ENCODE peak calls at places on chromosomes 3 and 15, in eight cellular contexts. Z, R, W, D, V, X, K and I are unnamed samples.

GRCh38 chr3:183493296-183494045 is 62.0 kb downstream of the KLHL6 start:
- DNase-seq in R (no peak), V (no peak), K (no peak), W (no peak), X (no peak), Z (no peak), D (no peak), I (no peak)

GRCh38 chr3:11642455-11643162 is 1.1 kb downstream of the VGLL4 start:
- DNase-seq in K (peak), X (peak), D (peak), W (peak), V (peak), Z (peak), R (peak), I (peak)

GRCh38 chr3:191246628-191247027 is 47.6 kb downstream of the OSTN start:
- DNase-seq in R (peak), Z (no peak), K (peak), X (no peak), W (peak), V (no peak), D (peak), I (peak)

GRCh38 chr3:40336511-40337135 is 27.1 kb downstream of the EIF1B start:
- DNase-seq in X (no peak), W (no peak), R (no peak), Z (no peak), K (no peak), D (no peak), V (no peak), I (no peak)

GRCh38 chr3:19052874-19053273 is 95.4 kb upstream of the KCNH8 start:
- DNase-seq in V (no peak), X (no peak), W (no peak), R (no peak), K (no peak), Z (no peak), D (no peak), I (no peak)

GRCh38 chr3:149273096-149273751 is 51.6 kb upstream of the CP start:
- DNase-seq in W (peak), K (peak), D (peak), X (no peak), V (no peak), Z (peak), R (peak), I (peak)

GRCh38 chr3:120274739-120275167 is 10.3 kb downstream of the GPR156 start:
- DNase-seq in R (no peak), V (no peak), D (no peak), X (peak), W (peak), Z (no peak), K (peak), I (peak)

GRCh38 chr3:197468866-197469382 is 86.8 kb downstream of the BDH1 start:
- DNase-seq in R (no peak), W (peak), V (no peak), K (peak), Z (no peak), X (no peak), D (no peak), I (peak)

GRCh38 chr15:40307421-40308165 is at the start of gene PLCB2:
- DNase-seq in D (no peak), R (no peak), X (peak), Z (peak), K (no peak), W (no peak), V (peak), I (no peak)

GRCh38 chr3:18840535-18841137 is 307.7 kb upstream of the KCNH8 start:
- DNase-seq in R (no peak), W (no peak), X (no peak), V (no peak), Z (no peak), D (no peak), K (no peak), I (no peak)

GRCh38 chr3:98272126-98272525 is 8.1 kb downstream of the OR5H6 start:
- DNase-seq in D (no peak), Z (no peak), R (no peak), V (no peak), W (no peak), X (no peak), K (no peak), I (no peak)

GRCh38 chr15:31975446-31976229 is 54.7 kb upstream of the CHRNA7 start:
- DNase-seq in V (peak), D (peak), Z (no peak), X (peak), K (no peak), R (no peak), W (no peak), I (no peak)

GRCh38 chr3:42187936-42188335 is 78.0 kb downstream of the CCK start:
- DNase-seq in K (no peak), D (no peak), V (no peak), X (no peak), R (no peak), Z (no peak), W (no peak), I (no peak)

GRCh38 chr3:64067510-64068346 is 44.4 kb upstream of the PSMD6 start:
- DNase-seq in V (no peak), D (no peak), Z (no peak), X (peak), R (no peak), W (peak), K (no peak), I (peak)

GRCh38 chr15:70023064-70023768 is 74.5 kb downstream of the TLE3 start:
- DNase-seq in K (peak), W (peak), D (peak), Z (peak), R (peak), X (no peak), V (no peak), I (peak)

GRCh38 chr3:101203411-101203810 is 117.0 kb downstream of the IMPG2 start:
- DNase-seq in K (peak), R (no peak), Z (no peak), X (no peak), W (peak), D (no peak), V (no peak), I (peak)

GRCh38 chr15:25422021-25422420 is 16.8 kb downstream of the UBE3A start:
- DNase-seq in V (no peak), Z (no peak), W (no peak), R (peak), X (no peak), K (no peak), D (no peak), I (no peak)

GRCh38 chr15:29268706-29269484 is 727 bp downstream of the NSMCE3 start:
- DNase-seq in W (peak), V (no peak), X (peak), Z (peak), D (peak), K (peak), R (peak), I (peak)

GRCh38 chr15:38220874-38221273 is 31.8 kb upstream of the SPRED1 start:
- DNase-seq in R (no peak), X (no peak), D (no peak), W (no peak), K (no peak), V (no peak), Z (no peak), I (no peak)

GRCh38 chr3:117903226-117903625 is 1131.4 kb downstream of the IGSF11 start:
- DNase-seq in R (no peak), W (peak), K (peak), V (no peak), Z (no peak), X (no peak), D (no peak), I (peak)

GRCh38 chr3:155075200-155075599 is 4.9 kb upstream of the MME start:
- DNase-seq in X (no peak), W (no peak), V (no peak), Z (no peak), D (no peak), K (no peak), R (no peak), I (no peak)

GRCh38 chr3:155079795-155080546 is at the start of gene MME:
- DNase-seq in X (peak), W (peak), K (peak), V (peak), Z (no peak), R (peak), D (peak), I (peak)

GRCh38 chr3:155080692-155081091 is 573 bp downstream of the MME start:
- DNase-seq in Z (no peak), D (no peak), R (peak), W (no peak), K (no peak), X (no peak), V (no peak), I (peak)

GRCh38 chr3:155076888-155077287 is 3.2 kb upstream of the MME start:
- DNase-seq in X (no peak), V (no peak), R (no peak), K (no peak), D (no peak), W (peak), Z (no peak), I (no peak)

DNA sequence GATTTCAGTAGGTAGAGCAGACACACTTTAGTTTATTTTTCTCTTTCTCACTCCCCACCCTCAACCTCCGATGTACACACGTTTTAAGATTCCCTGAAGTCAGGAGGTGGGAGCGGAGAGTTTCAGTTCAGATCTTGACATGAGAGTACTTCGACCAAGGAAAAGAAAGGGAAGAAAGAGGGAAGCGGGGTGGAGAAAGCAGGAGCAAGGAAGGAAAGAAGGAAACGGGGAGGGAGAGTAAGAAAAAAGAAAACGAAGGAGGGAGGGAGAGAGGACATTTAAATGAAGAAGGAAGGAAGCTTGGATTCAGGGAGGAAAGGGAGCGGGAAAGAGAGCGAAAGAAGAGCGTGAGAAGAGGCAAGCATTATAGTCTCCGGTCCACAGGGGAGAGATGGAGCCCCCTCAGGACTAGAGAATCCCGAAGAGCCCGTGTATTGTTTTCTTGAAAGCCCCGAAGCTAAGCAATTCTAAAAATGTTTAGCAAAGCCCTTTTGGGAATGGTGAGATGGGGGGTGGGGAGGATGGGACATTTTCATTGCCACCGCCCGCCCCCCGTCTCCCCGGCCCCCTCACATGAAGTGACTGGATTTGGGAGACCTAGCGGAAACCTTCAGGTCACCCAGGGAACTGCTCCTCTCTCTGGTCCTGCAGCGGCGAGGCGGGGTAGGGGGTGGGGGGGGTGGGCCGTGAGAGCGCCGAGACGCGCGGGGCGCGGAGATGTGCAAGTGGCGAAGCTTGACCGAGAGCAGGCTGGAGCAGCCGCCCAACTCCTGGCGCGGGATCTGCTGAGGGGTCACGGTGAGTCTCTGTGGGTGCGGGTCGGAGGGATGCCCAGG is 942 bp upstream of the MME start:
- DNase-seq in Z (no peak), X (no peak), R (peak), D (no peak), K (no peak), W (peak), V (no peak), I (peak)
- H3K4me3 ChIP-seq in Z (no peak), X (peak), R (peak), D (peak), K (peak), W (peak), V (peak), I (peak)

DNA sequence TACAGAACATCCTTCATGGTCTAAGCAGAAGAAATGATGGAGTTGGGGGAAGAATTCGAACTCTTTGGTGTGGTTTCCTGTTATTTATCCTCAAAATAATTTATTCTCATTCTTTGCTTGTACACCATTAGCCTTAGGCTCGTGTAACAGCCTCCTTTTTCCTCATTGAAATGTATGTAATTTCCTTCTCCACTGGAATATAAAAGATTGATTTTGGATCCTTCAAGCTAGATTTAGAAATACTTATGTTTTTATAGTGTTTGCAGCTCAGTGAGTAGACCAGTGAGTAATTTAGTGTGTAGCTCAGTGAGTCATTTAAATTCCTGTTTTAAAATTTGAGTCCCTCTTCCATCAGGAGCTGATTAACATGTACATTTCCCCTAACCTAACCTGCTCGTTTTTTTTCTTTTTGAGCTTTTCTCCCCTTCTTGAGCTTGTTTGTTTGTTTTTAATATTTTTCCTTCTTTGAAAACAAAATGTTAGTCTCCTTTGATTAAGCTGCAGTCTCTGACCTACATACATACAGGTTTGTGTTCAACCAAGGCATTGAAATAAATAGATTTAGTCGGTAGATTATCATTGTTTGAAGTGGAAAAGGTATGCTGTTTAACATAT is 5.6 kb downstream of the USP3 start:
- DNase-seq in V (no peak), Z (no peak), R (peak), K (peak), D (peak), W (peak), X (no peak), I (peak)
- H3K4me3 ChIP-seq in V (no peak), Z (peak), R (no peak), K (no peak), D (peak), W (no peak), X (no peak), I (no peak)

GRCh38 chr15:98653686-98654085 is 5.3 kb downstream of the IGF1R start:
- DNase-seq in V (no peak), W (no peak), K (no peak), R (no peak), Z (no peak), X (no peak), D (peak), I (peak)

GRCh38 chr15:98657721-98658120 is 9.4 kb downstream of the IGF1R start:
- DNase-seq in V (no peak), D (no peak), X (no peak), W (peak), Z (no peak), R (no peak), K (no peak), I (peak)

GRCh38 chr15:98654790-98655360 is 6.5 kb downstream of the IGF1R start:
- DNase-seq in K (no peak), W (no peak), Z (no peak), R (no peak), V (no peak), D (no peak), X (no peak), I (no peak)

GRCh38 chr15:98658831-98659699 is 10.7 kb downstream of the IGF1R start:
- DNase-seq in Z (peak), D (peak), R (peak), X (peak), K (peak), V (no peak), W (peak), I (peak)

GRCh38 chr15:98655732-98656131 is 7.4 kb downstream of the IGF1R start:
- DNase-seq in W (no peak), R (no peak), Z (no peak), D (no peak), K (no peak), V (no peak), X (no peak), I (no peak)
- H3K4me3 ChIP-seq in W (no peak), R (no peak), Z (no peak), D (no peak), K (no peak), V (no peak), X (no peak), I (no peak)

GRCh38 chr15:60660290-60661051 is 181.5 kb upstream of the ICE2 start:
- DNase-seq in R (peak), X (peak), V (no peak), D (peak), Z (no peak), K (peak), W (peak), I (peak)
- H3K4me3 ChIP-seq in R (no peak), X (no peak), V (no peak), D (no peak), Z (no peak), K (no peak), W (no peak), I (no peak)

DNA sequence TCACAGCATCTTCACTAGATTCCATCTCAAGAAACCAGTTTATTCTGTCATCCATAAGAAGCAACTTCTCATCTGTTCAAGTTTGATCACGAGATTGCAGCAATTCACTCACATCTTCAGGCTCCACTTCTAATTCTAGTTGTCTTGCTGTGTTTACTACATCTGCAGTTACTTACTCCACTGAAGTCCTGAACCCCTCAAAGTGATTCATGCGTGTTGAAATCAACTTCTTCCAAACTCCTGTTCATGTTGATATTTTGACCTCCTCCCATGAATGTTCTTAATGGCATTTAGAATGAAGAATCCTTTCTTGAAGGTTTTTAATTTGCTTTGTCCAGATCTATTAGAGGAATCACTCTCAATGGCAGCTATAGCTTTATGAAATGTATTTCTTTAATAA is 287.6 kb upstream of the TBL1XR1 start:
- DNase-seq in V (no peak), K (no peak), D (no peak), R (no peak), W (no peak), X (no peak), Z (no peak), I (no peak)
- H3K4me3 ChIP-seq in V (no peak), K (no peak), D (no peak), R (no peak), W (no peak), X (no peak), Z (no peak), I (no peak)

DNA sequence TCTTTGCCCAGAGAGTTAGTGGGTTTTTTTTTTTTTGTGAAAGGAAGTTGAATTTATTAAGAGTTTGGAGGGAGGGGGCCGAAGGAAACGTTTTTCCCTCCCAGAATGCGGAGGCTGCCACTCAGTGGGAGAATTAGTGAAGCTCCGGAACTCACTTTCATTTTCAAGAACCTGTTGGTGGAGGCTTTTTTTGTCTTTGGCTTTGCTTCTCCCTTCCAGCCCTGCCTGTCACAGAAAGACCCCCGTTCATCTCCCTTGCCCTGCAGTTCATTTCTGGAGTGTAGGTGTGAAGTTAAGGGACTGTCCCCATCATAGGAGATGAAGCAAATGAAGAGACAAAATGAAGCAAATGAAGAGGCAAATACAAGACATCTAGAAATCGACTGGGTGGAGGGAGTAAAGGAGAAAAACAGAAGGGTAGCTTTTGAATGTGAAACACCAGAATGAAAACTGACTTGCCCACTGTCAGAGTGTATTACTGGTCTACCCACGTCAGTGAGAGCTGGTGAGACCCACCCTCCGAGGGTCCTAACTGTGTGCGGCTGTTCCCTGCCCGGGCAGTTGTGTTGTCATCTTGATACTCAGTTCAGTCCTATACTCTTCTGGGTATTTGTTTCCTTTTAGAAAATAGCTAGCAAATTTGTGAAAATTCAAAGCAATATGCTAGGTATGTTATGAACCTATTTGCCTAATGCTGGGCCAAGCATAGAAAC is 91.5 kb downstream of the ITPR1 start:
- DNase-seq in R (peak), K (peak), X (peak), V (no peak), Z (peak), D (no peak), W (peak), I (peak)
- H3K4me3 ChIP-seq in R (no peak), K (peak), X (peak), V (peak), Z (peak), D (peak), W (peak), I (peak)